ENCODE peak calls at places on chromosomes 12 and 14, in nine cellular contexts. One of them, this sample, is unnamed.

GRCh38 chr14:92783813-92784431 is 10.2 kb upstream of the GOLGA5 start:
- DNase-seq in kidney: no peak
- DNase-seq in T follicular helper cell: peak
- DNase-seq in activated naive CD4-positive, alpha-beta T cell: no peak
- DNase-seq in NCI-H1417: peak
- DNase-seq in posterior vena cava: no peak
- DNase-seq in H7: peak
- DNase-seq in amygdala: no peak
- DNase-seq in GM03348: peak
- DNase-seq in this sample: peak

GRCh38 chr12:91113621-91114020 is 2.3 kb upstream of the LUM start:
- DNase-seq in kidney: no peak
- DNase-seq in T follicular helper cell: no peak
- DNase-seq in activated naive CD4-positive, alpha-beta T cell: no peak
- DNase-seq in NCI-H1417: no peak
- DNase-seq in posterior vena cava: peak
- DNase-seq in H7: no peak
- DNase-seq in amygdala: no peak
- DNase-seq in GM03348: no peak
- DNase-seq in this sample: no peak

GRCh38 chr14:105343194-105343593 is 28.6 kb downstream of the PACS2 start:
- DNase-seq in kidney: no peak
- DNase-seq in T follicular helper cell: no peak
- DNase-seq in activated naive CD4-positive, alpha-beta T cell: no peak
- DNase-seq in NCI-H1417: no peak
- DNase-seq in posterior vena cava: no peak
- DNase-seq in H7: no peak
- DNase-seq in amygdala: no peak
- DNase-seq in GM03348: no peak
- DNase-seq in this sample: no peak

GRCh38 chr14:68173227-68173972 is 353.8 kb downstream of the RAD51B start:
- DNase-seq in kidney: no peak
- DNase-seq in T follicular helper cell: no peak
- DNase-seq in activated naive CD4-positive, alpha-beta T cell: no peak
- DNase-seq in NCI-H1417: no peak
- DNase-seq in posterior vena cava: no peak
- DNase-seq in H7: no peak
- DNase-seq in amygdala: no peak
- DNase-seq in GM03348: peak
- DNase-seq in this sample: no peak

GRCh38 chr12:109329003-109329402 is 18.7 kb upstream of the MYO1H start:
- DNase-seq in kidney: no peak
- DNase-seq in T follicular helper cell: no peak
- DNase-seq in activated naive CD4-positive, alpha-beta T cell: no peak
- DNase-seq in NCI-H1417: no peak
- DNase-seq in posterior vena cava: no peak
- DNase-seq in H7: no peak
- DNase-seq in amygdala: no peak
- DNase-seq in GM03348: no peak
- DNase-seq in this sample: no peak

GRCh38 chr12:3930216-3930615 is 57.0 kb upstream of the PARP11 start:
- DNase-seq in kidney: no peak
- DNase-seq in T follicular helper cell: no peak
- DNase-seq in activated naive CD4-positive, alpha-beta T cell: no peak
- DNase-seq in NCI-H1417: no peak
- DNase-seq in posterior vena cava: no peak
- DNase-seq in H7: peak
- DNase-seq in amygdala: no peak
- DNase-seq in GM03348: no peak
- DNase-seq in this sample: no peak

GRCh38 chr12:53739285-53740129 is 12.3 kb upstream of the CALCOCO1 start:
- DNase-seq in kidney: no peak
- DNase-seq in T follicular helper cell: no peak
- DNase-seq in activated naive CD4-positive, alpha-beta T cell: no peak
- DNase-seq in NCI-H1417: no peak
- DNase-seq in posterior vena cava: peak
- DNase-seq in H7: peak
- DNase-seq in amygdala: no peak
- DNase-seq in GM03348: peak
- DNase-seq in this sample: no peak

GRCh38 chr12:30926243-30927209 is at the start of gene TSPAN11:
- DNase-seq in kidney: peak
- DNase-seq in T follicular helper cell: no peak
- DNase-seq in activated naive CD4-positive, alpha-beta T cell: no peak
- DNase-seq in NCI-H1417: no peak
- DNase-seq in posterior vena cava: peak
- DNase-seq in H7: peak
- DNase-seq in amygdala: peak
- DNase-seq in GM03348: peak
- DNase-seq in this sample: no peak

GRCh38 chr12:111413442-111414086 is 7.8 kb downstream of the SH2B3 start:
- DNase-seq in kidney: peak
- DNase-seq in T follicular helper cell: no peak
- DNase-seq in activated naive CD4-positive, alpha-beta T cell: no peak
- DNase-seq in NCI-H1417: no peak
- DNase-seq in posterior vena cava: no peak
- DNase-seq in H7: peak
- DNase-seq in amygdala: no peak
- DNase-seq in GM03348: peak
- DNase-seq in this sample: no peak

GRCh38 chr14:98937712-98938505 is 334.1 kb downstream of the BCL11B start:
- DNase-seq in kidney: no peak
- DNase-seq in T follicular helper cell: no peak
- DNase-seq in activated naive CD4-positive, alpha-beta T cell: no peak
- DNase-seq in NCI-H1417: no peak
- DNase-seq in posterior vena cava: peak
- DNase-seq in H7: no peak
- DNase-seq in amygdala: no peak
- DNase-seq in GM03348: no peak
- DNase-seq in this sample: no peak

GRCh38 chr12:110590806-110591326 is 7.7 kb upstream of the PPTC7 start:
- DNase-seq in kidney: no peak
- DNase-seq in T follicular helper cell: no peak
- DNase-seq in activated naive CD4-positive, alpha-beta T cell: no peak
- DNase-seq in NCI-H1417: no peak
- DNase-seq in posterior vena cava: no peak
- DNase-seq in H7: no peak
- DNase-seq in amygdala: no peak
- DNase-seq in GM03348: peak
- DNase-seq in this sample: no peak

GRCh38 chr12:6336079-6336858 is 5.6 kb downstream of the TNFRSF1A start:
- DNase-seq in kidney: peak
- DNase-seq in T follicular helper cell: no peak
- DNase-seq in activated naive CD4-positive, alpha-beta T cell: no peak
- DNase-seq in NCI-H1417: peak
- DNase-seq in posterior vena cava: peak
- DNase-seq in H7: peak
- DNase-seq in amygdala: peak
- DNase-seq in GM03348: peak
- DNase-seq in this sample: peak

GRCh38 chr14:104843442-104844305 is 21.4 kb upstream of the CEP170B start:
- DNase-seq in kidney: peak
- DNase-seq in T follicular helper cell: no peak
- DNase-seq in activated naive CD4-positive, alpha-beta T cell: no peak
- DNase-seq in NCI-H1417: no peak
- DNase-seq in posterior vena cava: peak
- DNase-seq in H7: peak
- DNase-seq in amygdala: no peak
- DNase-seq in GM03348: peak
- DNase-seq in this sample: no peak

GRCh38 chr12:50187084-50187900 is 20.1 kb upstream of the CERS5 start:
- DNase-seq in kidney: no peak
- DNase-seq in T follicular helper cell: no peak
- DNase-seq in activated naive CD4-positive, alpha-beta T cell: no peak
- DNase-seq in NCI-H1417: no peak
- DNase-seq in posterior vena cava: no peak
- DNase-seq in H7: no peak
- DNase-seq in amygdala: no peak
- DNase-seq in GM03348: peak
- DNase-seq in this sample: no peak

GRCh38 chr12:24424376-24424775 is 474.9 kb upstream of the SOX5 start:
- DNase-seq in kidney: no peak
- DNase-seq in T follicular helper cell: no peak
- DNase-seq in activated naive CD4-positive, alpha-beta T cell: no peak
- DNase-seq in NCI-H1417: no peak
- DNase-seq in posterior vena cava: no peak
- DNase-seq in H7: no peak
- DNase-seq in amygdala: no peak
- DNase-seq in GM03348: no peak
- DNase-seq in this sample: no peak

GRCh38 chr12:108642269-108642870 is 8.7 kb upstream of the SELPLG start:
- DNase-seq in kidney: no peak
- DNase-seq in T follicular helper cell: no peak
- DNase-seq in activated naive CD4-positive, alpha-beta T cell: no peak
- DNase-seq in NCI-H1417: peak
- DNase-seq in posterior vena cava: no peak
- DNase-seq in H7: no peak
- DNase-seq in amygdala: no peak
- DNase-seq in GM03348: no peak
- DNase-seq in this sample: no peak

GRCh38 chr12:109174468-109174867 is 58.1 kb downstream of the ACACB start:
- DNase-seq in kidney: no peak
- DNase-seq in T follicular helper cell: no peak
- DNase-seq in activated naive CD4-positive, alpha-beta T cell: no peak
- DNase-seq in NCI-H1417: no peak
- DNase-seq in posterior vena cava: no peak
- DNase-seq in H7: no peak
- DNase-seq in amygdala: no peak
- DNase-seq in GM03348: no peak
- DNase-seq in this sample: no peak

GRCh38 chr12:1692895-1693294 is 2.0 kb downstream of the ADIPOR2 start:
- DNase-seq in kidney: peak
- DNase-seq in T follicular helper cell: no peak
- DNase-seq in activated naive CD4-positive, alpha-beta T cell: no peak
- DNase-seq in NCI-H1417: no peak
- DNase-seq in posterior vena cava: no peak
- DNase-seq in H7: no peak
- DNase-seq in amygdala: no peak
- DNase-seq in GM03348: no peak
- DNase-seq in this sample: no peak

GRCh38 chr14:95236221-95236620 is 78.9 kb upstream of the DICER1 start:
- DNase-seq in kidney: no peak
- DNase-seq in T follicular helper cell: no peak
- DNase-seq in activated naive CD4-positive, alpha-beta T cell: no peak
- DNase-seq in NCI-H1417: no peak
- DNase-seq in posterior vena cava: no peak
- DNase-seq in H7: no peak
- DNase-seq in amygdala: no peak
- DNase-seq in GM03348: no peak
- DNase-seq in this sample: no peak

GRCh38 chr12:13452955-13453570 is 256.5 kb downstream of the EMP1 start:
- DNase-seq in kidney: no peak
- DNase-seq in T follicular helper cell: no peak
- DNase-seq in activated naive CD4-positive, alpha-beta T cell: no peak
- DNase-seq in NCI-H1417: peak
- DNase-seq in posterior vena cava: no peak
- DNase-seq in H7: no peak
- DNase-seq in amygdala: peak
- DNase-seq in GM03348: no peak
- DNase-seq in this sample: no peak

GRCh38 chr12:102484017-102484731 is 3.8 kb upstream of the IGF1 start:
- DNase-seq in kidney: peak
- DNase-seq in T follicular helper cell: peak
- DNase-seq in activated naive CD4-positive, alpha-beta T cell: no peak
- DNase-seq in NCI-H1417: peak
- DNase-seq in posterior vena cava: peak
- DNase-seq in H7: peak
- DNase-seq in amygdala: peak
- DNase-seq in GM03348: peak
- DNase-seq in this sample: peak

GRCh38 chr12:123269980-123270379 is 1.7 kb downstream of the CDK2AP1 start:
- DNase-seq in kidney: no peak
- DNase-seq in T follicular helper cell: no peak
- DNase-seq in activated naive CD4-positive, alpha-beta T cell: no peak
- DNase-seq in NCI-H1417: no peak
- DNase-seq in posterior vena cava: no peak
- DNase-seq in H7: peak
- DNase-seq in amygdala: no peak
- DNase-seq in GM03348: no peak
- DNase-seq in this sample: no peak

GRCh38 chr12:121400332-121401139 is 618 bp downstream of the RNF34 start:
- DNase-seq in kidney: no peak
- DNase-seq in T follicular helper cell: peak
- DNase-seq in activated naive CD4-positive, alpha-beta T cell: no peak
- DNase-seq in NCI-H1417: peak
- DNase-seq in posterior vena cava: peak
- DNase-seq in H7: peak
- DNase-seq in amygdala: peak
- DNase-seq in GM03348: peak
- DNase-seq in this sample: peak

GRCh38 chr12:85156569-85156968 is 120.4 kb downstream of the LRRIQ1 start:
- DNase-seq in kidney: no peak
- DNase-seq in T follicular helper cell: no peak
- DNase-seq in activated naive CD4-positive, alpha-beta T cell: no peak
- DNase-seq in NCI-H1417: no peak
- DNase-seq in posterior vena cava: no peak
- DNase-seq in H7: no peak
- DNase-seq in amygdala: no peak
- DNase-seq in GM03348: no peak
- DNase-seq in this sample: no peak

GRCh38 chr12:75883241-75883640 is 148.3 kb downstream of the PHLDA1 start:
- DNase-seq in kidney: no peak
- DNase-seq in T follicular helper cell: no peak
- DNase-seq in activated naive CD4-positive, alpha-beta T cell: no peak
- DNase-seq in NCI-H1417: no peak
- DNase-seq in posterior vena cava: no peak
- DNase-seq in H7: no peak
- DNase-seq in amygdala: no peak
- DNase-seq in GM03348: no peak
- DNase-seq in this sample: no peak

GRCh38 chr14:55500219-55500701 is 59.8 kb upstream of the TBPL2 start:
- DNase-seq in kidney: no peak
- DNase-seq in T follicular helper cell: no peak
- DNase-seq in activated naive CD4-positive, alpha-beta T cell: no peak
- DNase-seq in NCI-H1417: no peak
- DNase-seq in posterior vena cava: no peak
- DNase-seq in H7: no peak
- DNase-seq in amygdala: no peak
- DNase-seq in GM03348: no peak
- DNase-seq in this sample: no peak

GRCh38 chr14:76348898-76349297 is 27.0 kb upstream of the ESRRB start:
- DNase-seq in kidney: no peak
- DNase-seq in T follicular helper cell: no peak
- DNase-seq in activated naive CD4-positive, alpha-beta T cell: no peak
- DNase-seq in NCI-H1417: no peak
- DNase-seq in posterior vena cava: peak
- DNase-seq in H7: peak
- DNase-seq in amygdala: no peak
- DNase-seq in GM03348: no peak
- DNase-seq in this sample: no peak

GRCh38 chr12:110466791-110467190 is 1.3 kb downstream of the GPN3 start:
- DNase-seq in kidney: no peak
- DNase-seq in T follicular helper cell: no peak
- DNase-seq in activated naive CD4-positive, alpha-beta T cell: no peak
- DNase-seq in NCI-H1417: no peak
- DNase-seq in posterior vena cava: no peak
- DNase-seq in H7: no peak
- DNase-seq in amygdala: no peak
- DNase-seq in GM03348: no peak
- DNase-seq in this sample: no peak

GRCh38 chr12:93427779-93428564 is 13.8 kb downstream of the UBE2N start:
- DNase-seq in kidney: no peak
- DNase-seq in T follicular helper cell: no peak
- DNase-seq in activated naive CD4-positive, alpha-beta T cell: no peak
- DNase-seq in NCI-H1417: no peak
- DNase-seq in posterior vena cava: no peak
- DNase-seq in H7: no peak
- DNase-seq in amygdala: no peak
- DNase-seq in GM03348: peak
- DNase-seq in this sample: no peak

GRCh38 chr12:56487448-56488040 is 417 bp downstream of the GLS2 start:
- DNase-seq in kidney: peak
- DNase-seq in T follicular helper cell: no peak
- DNase-seq in activated naive CD4-positive, alpha-beta T cell: no peak
- DNase-seq in NCI-H1417: peak
- DNase-seq in posterior vena cava: no peak
- DNase-seq in H7: peak
- DNase-seq in amygdala: no peak
- DNase-seq in GM03348: peak
- DNase-seq in this sample: peak

GRCh38 chr12:118456741-118457140 is 80.4 kb downstream of the SUDS3 start:
- DNase-seq in kidney: no peak
- DNase-seq in T follicular helper cell: no peak
- DNase-seq in activated naive CD4-positive, alpha-beta T cell: no peak
- DNase-seq in NCI-H1417: no peak
- DNase-seq in posterior vena cava: no peak
- DNase-seq in H7: no peak
- DNase-seq in amygdala: no peak
- DNase-seq in GM03348: no peak
- DNase-seq in this sample: no peak